ENCODE peak calls at places on chromosomes 3 and 15, in eight cellular contexts. M, J, T, I, E, V, W and F are unnamed samples.

GRCh38 chr3:20406621-20407020 is 220.6 kb upstream of the SGO1 start:
- DNase-seq in E (no peak), M (no peak), I (no peak), V (no peak), W (no peak), J (no peak), T (no peak), F (no peak)

GRCh38 chr3:13873818-13874217 is 6.1 kb downstream of the WNT7A start:
- DNase-seq in T (no peak), M (no peak), V (no peak), W (no peak), J (no peak), E (no peak), I (no peak), F (no peak)

GRCh38 chr3:69212411-69213160 is 90.2 kb upstream of the LMOD3 start:
- DNase-seq in V (no peak), M (peak; percentile 81), T (no peak), W (peak; percentile 44), E (no peak), J (no peak), I (no peak), F (no peak)

GRCh38 chr3:128965818-128966217 is 28.1 kb downstream of the CFAP92 start:
- DNase-seq in T (no peak), W (no peak), J (no peak), V (no peak), I (no peak), E (no peak), M (no peak), F (no peak)

GRCh38 chr15:72958634-72959033 is 93.6 kb upstream of the NEO1 start:
- DNase-seq in I (no peak), J (no peak), V (no peak), W (no peak), M (no peak), E (no peak), T (no peak), F (no peak)

GRCh38 chr3:52119826-52120225 is 34.4 kb downstream of the POC1A start:
- DNase-seq in J (no peak), T (no peak), V (no peak), M (no peak), W (no peak), I (no peak), E (no peak), F (no peak)

GRCh38 chr15:38620851-38621594 is 56.4 kb upstream of the RASGRP1 start:
- DNase-seq in V (no peak), I (no peak), W (no peak), T (no peak), J (no peak), E (no peak), M (peak; percentile 11), F (no peak)

GRCh38 chr3:102400142-102400541 is 34.7 kb upstream of the ZPLD1 start:
- DNase-seq in T (no peak), M (no peak), E (no peak), J (no peak), W (no peak), I (no peak), V (no peak), F (no peak)